ENCODE peak calls at places on chromosomes 12 and 14, in five cellular contexts. Y, P, H, K and Z are unnamed samples.

GRCh38 chr12:27031531-27031930 is 9.2 kb downstream of the MED21 start:
- DNase-seq in Y (no peak), H (no peak), K (no peak), P (no peak), Z (no peak)

GRCh38 chr14:86892167-86892956 is 1100.6 kb downstream of the GALC start:
- DNase-seq in P (no peak), H (no peak), K (no peak), Y (no peak), Z (no peak)

GRCh38 chr14:83483063-83483462 is 1949.4 kb upstream of the SEL1L start:
- DNase-seq in Y (no peak), P (peak), H (no peak), K (peak), Z (no peak)

GRCh38 chr12:72366255-72366654 is 94.1 kb downstream of the TRHDE start:
- DNase-seq in H (no peak), K (no peak), Y (no peak), P (no peak), Z (no peak)

GRCh38 chr14:68285421-68286179 is 466.0 kb downstream of the RAD51B start:
- DNase-seq in K (no peak), H (no peak), Y (peak), P (no peak), Z (no peak)

GRCh38 chr12:108734200-108734906 is 3.0 kb upstream of the CORO1C start:
- DNase-seq in H (no peak), Y (no peak), P (peak), K (peak), Z (peak)

GRCh38 chr14:20031058-20031457 is 4.8 kb downstream of the OR4K13 start:
- DNase-seq in H (no peak), P (no peak), Y (no peak), K (no peak), Z (no peak)

GRCh38 chr12:88188180-88188579 is 46.1 kb downstream of the TMTC3 start:
- DNase-seq in H (no peak), P (no peak), K (no peak), Y (no peak), Z (no peak)

GRCh38 chr12:2891240-2892053 is 756 bp downstream of the TULP3 start:
- DNase-seq in P (no peak), Y (peak), K (peak), H (no peak), Z (no peak)

GRCh38 chr14:34403646-34404045 is 58.4 kb downstream of the SPTSSA start:
- DNase-seq in Y (no peak), H (no peak), P (no peak), K (no peak), Z (no peak)

GRCh38 chr12:39675263-39675662 is 55.7 kb upstream of the ABCD2 start:
- DNase-seq in P (no peak), H (no peak), Y (no peak), K (no peak), Z (no peak)

GRCh38 chr14:75518625-75519024 is 3.6 kb upstream of the BATF start:
- DNase-seq in H (peak), Y (no peak), P (no peak), K (no peak), Z (no peak)

GRCh38 chr14:64942531-64943111 is at the start of gene GPX2:
- DNase-seq in K (no peak), P (no peak), Y (no peak), H (peak), Z (peak)

GRCh38 chr12:64653123-64653522 is 42.8 kb downstream of the RASSF3 start:
- DNase-seq in K (no peak), P (no peak), H (no peak), Y (no peak), Z (no peak)

GRCh38 chr12:56616244-56616643 is 13.9 kb downstream of the BAZ2A start:
- DNase-seq in K (no peak), P (no peak), H (no peak), Y (no peak), Z (no peak)

GRCh38 chr12:56616924-56617323 is 13.2 kb downstream of the BAZ2A start:
- DNase-seq in H (no peak), P (no peak), K (no peak), Y (no peak), Z (no peak)

GRCh38 chr12:56614627-56615026 is 15.5 kb downstream of the BAZ2A start:
- DNase-seq in Y (no peak), H (no peak), P (no peak), K (no peak), Z (no peak)
- H3K27ac ChIP-seq in Y (no peak), H (no peak), P (no peak), K (no peak), Z (no peak)

DNA sequence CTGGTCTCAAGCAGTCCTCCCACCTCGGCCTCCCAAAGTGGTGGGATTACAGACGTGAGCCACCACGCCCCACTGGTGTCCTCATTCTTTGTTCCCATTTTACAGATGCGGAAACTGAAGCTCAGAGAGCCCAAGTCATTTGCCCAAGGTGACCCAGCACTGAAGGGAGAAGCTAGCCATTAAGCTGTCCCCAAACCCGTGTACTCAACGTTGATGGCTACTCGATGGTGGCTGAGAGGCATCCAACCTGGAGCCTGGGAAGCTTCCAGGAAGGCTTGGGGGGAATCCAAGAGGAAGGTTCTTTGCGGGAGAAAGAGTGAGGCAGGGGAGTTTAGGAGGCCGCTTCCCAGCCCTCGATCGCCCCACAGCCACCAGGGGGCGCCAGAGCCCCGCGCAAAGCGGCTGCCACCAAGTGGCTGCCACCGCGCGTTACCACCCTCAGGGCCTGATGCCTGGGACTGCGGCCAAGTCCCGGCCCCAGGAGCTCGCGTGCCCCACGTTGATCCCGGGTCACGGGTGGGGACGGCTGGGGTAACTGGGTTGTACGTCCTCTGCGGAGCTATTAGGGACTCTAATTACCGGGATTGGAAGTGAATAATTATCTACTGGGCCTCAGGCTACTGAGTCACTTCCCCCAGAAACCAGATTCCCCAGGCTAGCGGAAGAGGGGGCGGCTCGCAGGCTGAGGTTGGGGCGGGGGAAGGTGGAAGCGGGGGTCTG is 8.8 kb upstream of the SH2B3 start:
- DNase-seq in K (no peak), H (no peak), Y (peak), P (peak), Z (peak)
- H3K27ac ChIP-seq in K (no peak), H (peak), Y (no peak), P (peak), Z (peak)

GRCh38 chr12:111201036-111201435 is 167.9 kb downstream of the PHETA1 start:
- DNase-seq in P (no peak), K (no peak), Y (no peak), H (no peak), Z (no peak)
- H3K27ac ChIP-seq in P (no peak), K (no peak), Y (no peak), H (no peak), Z (no peak)

GRCh38 chr14:29741909-29742401 is 185.7 kb downstream of the PRKD1 start:
- DNase-seq in Y (no peak), K (no peak), P (no peak), H (no peak), Z (no peak)
- H3K27ac ChIP-seq in Y (no peak), K (no peak), P (no peak), H (peak), Z (no peak)

DNA sequence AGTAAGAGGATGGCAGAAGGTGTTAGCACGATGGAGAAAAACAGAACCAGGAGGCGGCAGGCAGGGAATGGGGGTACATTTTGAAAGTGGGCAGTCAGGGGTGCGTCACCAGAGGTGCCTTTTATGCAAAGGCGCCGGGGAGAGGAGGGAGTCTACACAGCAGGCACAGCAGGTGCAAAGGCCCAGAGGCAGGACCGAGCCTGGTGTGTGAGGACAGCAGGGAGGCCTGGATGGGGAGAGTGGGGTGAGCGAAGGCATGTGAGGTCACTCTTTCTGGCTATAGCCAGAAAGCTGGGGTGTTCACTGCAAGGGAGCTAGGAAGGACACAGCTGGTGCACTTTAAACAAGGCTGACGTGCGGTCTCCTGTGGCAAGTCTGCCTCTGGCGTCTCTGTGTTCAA is 65.0 kb downstream of the NCOR2 start:
- DNase-seq in H (no peak), Y (no peak), P (no peak), K (no peak), Z (no peak)
- H3K27ac ChIP-seq in H (peak), Y (no peak), P (no peak), K (no peak), Z (no peak)